ENCODE peak calls at places on chromosomes 2 and 18, in six cellular contexts. V is transverse colon, L is heart left ventricle, A is IMR-90, Y is lower lobe of right lung, D is adrenal gland. C is an unnamed sample. For H3K4me1, the result is how much of the 10 kb centered on the place peaks cover.

GRCh38 chr2:121104721-121105141 is 180.3 kb downstream of the TFCP2L1 start:
- DNase-seq in A (peak), Y (no peak), V (no peak), D (no peak), L (no peak), C (peak)

GRCh38 chr2:200212862-200213425 is 93.5 kb upstream of the SPATS2L start:
- DNase-seq in D (no peak), L (no peak), V (no peak), A (no peak), Y (no peak), C (no peak)

GRCh38 chr2:73698101-73698500 is 39.0 kb downstream of the TPRKB start:
- DNase-seq in V (no peak), D (no peak), Y (no peak), A (no peak), L (no peak), C (no peak)

GRCh38 chr2:23624378-23624777 is 239.4 kb downstream of the KLHL29 start:
- DNase-seq in L (no peak), Y (peak), D (no peak), A (no peak), V (no peak), C (peak)

GRCh38 chr18:26639149-26639548 is 90.8 kb upstream of the KCTD1 start:
- DNase-seq in L (no peak), V (no peak), Y (no peak), A (no peak), D (no peak), C (no peak)

GRCh38 chr2:85795331-85796045 is 41.7 kb downstream of the ATOH8 start:
- DNase-seq in V (peak), Y (no peak), L (peak), A (no peak), D (no peak), C (peak)

GRCh38 chr2:232013701-232014353 is 52.3 kb downstream of the DIS3L2 start:
- DNase-seq in Y (no peak), L (no peak), D (no peak), A (peak), V (no peak), C (no peak)

GRCh38 chr2:60516383-60516811 is 37.1 kb downstream of the BCL11A start:
- DNase-seq in V (no peak), Y (no peak), L (no peak), A (peak), D (peak), C (no peak)

GRCh38 chr2:216107760-216108159 is 1.4 kb upstream of the XRCC5 start:
- DNase-seq in D (peak), Y (no peak), L (no peak), A (no peak), V (no peak), C (no peak)

GRCh38 chr18:36697905-36698304 is 130.9 kb downstream of the TPGS2 start:
- DNase-seq in A (peak), V (no peak), D (no peak), L (no peak), Y (no peak), C (no peak)

GRCh38 chr2:30776831-30777652 is 30.2 kb downstream of the CAPN13 start:
- DNase-seq in D (no peak), A (no peak), V (peak), Y (no peak), L (no peak), C (no peak)

GRCh38 chr2:212842544-212843185 is 304.1 kb upstream of the ERBB4 start:
- DNase-seq in D (no peak), L (no peak), Y (no peak), V (no peak), A (peak), C (no peak)

GRCh38 chr18:69947361-69948106 is at the start of gene CD226:
- DNase-seq in D (no peak), V (peak), L (no peak), A (no peak), Y (no peak), C (no peak)

GRCh38 chr2:170391018-170391417 is 213.1 kb downstream of the MYO3B start:
- DNase-seq in A (no peak), V (no peak), Y (no peak), L (no peak), D (no peak), C (no peak)

GRCh38 chr18:9984025-9984424 is 70.2 kb downstream of the VAPA start:
- DNase-seq in A (no peak), V (no peak), Y (no peak), D (no peak), L (no peak), C (no peak)

GRCh38 chr2:104406273-104406726 is 447.6 kb upstream of the POU3F3 start:
- DNase-seq in D (no peak), V (no peak), L (no peak), A (no peak), Y (no peak), C (no peak)

GRCh38 chr18:13455960-13456471 is 237.5 kb downstream of the LDLRAD4 start:
- DNase-seq in L (peak), V (no peak), Y (no peak), A (no peak), D (peak), C (no peak)

GRCh38 chr18:59885579-59886163 is 14.1 kb upstream of the PMAIP1 start:
- DNase-seq in Y (no peak), D (no peak), A (peak), L (no peak), V (no peak), C (no peak)

GRCh38 chr2:217065695-217066405 is 206.0 kb upstream of the TNP1 start:
- DNase-seq in Y (no peak), A (peak), V (no peak), D (no peak), L (no peak), C (no peak)

GRCh38 chr2:176234216-176234615 is 35.0 kb upstream of the MTX2 start:
- DNase-seq in A (no peak), V (no peak), D (no peak), L (no peak), Y (no peak), C (no peak)

GRCh38 chr2:113910110-113910717 is 20.3 kb downstream of the ACTR3 start:
- DNase-seq in L (no peak), Y (no peak), D (peak), A (peak), V (no peak), C (no peak)

GRCh38 chr2:217835931-217836881 is 166.6 kb downstream of the TNS1 start:
- DNase-seq in L (peak), D (peak), V (peak), Y (peak), A (peak), C (peak)

GRCh38 chr2:162243305-162243693 is at the start of gene FAP:
- DNase-seq in D (no peak), L (peak), A (peak), Y (no peak), V (no peak), C (no peak)

GRCh38 chr2:96167407-96168013 is 22.3 kb upstream of the DUSP2 start:
- DNase-seq in V (no peak), Y (no peak), A (no peak), L (no peak), D (no peak), C (no peak)

GRCh38 chr2:69807821-69808540 is 21.5 kb upstream of the GMCL1 start:
- DNase-seq in A (no peak), V (no peak), L (no peak), Y (no peak), D (no peak), C (no peak)

GRCh38 chr18:28114472-28114871 is 62.5 kb downstream of the CDH2 start:
- DNase-seq in V (no peak), A (peak), D (no peak), Y (no peak), L (no peak), C (no peak)

GRCh38 chr2:167192833-167193232 is 304.6 kb downstream of the XIRP2 start:
- DNase-seq in A (peak), L (no peak), Y (no peak), V (no peak), D (no peak), C (no peak)

GRCh38 chr2:28509361-28509760 is 13.5 kb downstream of the PLB1 start:
- DNase-seq in D (no peak), L (no peak), A (no peak), Y (no peak), V (no peak), C (no peak)

GRCh38 chr2:38654495-38655381 is 11.2 kb upstream of the GALM start:
- DNase-seq in D (peak), V (no peak), A (no peak), Y (no peak), L (no peak), C (no peak)

GRCh38 chr2:203802277-203803045 is 65.1 kb upstream of the CTLA4 start:
- DNase-seq in L (no peak), D (no peak), A (peak), Y (no peak), V (no peak), C (no peak)

GRCh38 chr2:205148756-205149155 is 533.5 kb upstream of the NRP2 start:
- DNase-seq in L (no peak), Y (no peak), A (no peak), V (no peak), D (no peak), C (no peak)

GRCh38 chr2:96853321-96853720 is 4.5 kb downstream of the ANKRD39 start:
- DNase-seq in L (no peak), Y (no peak), A (no peak), V (no peak), D (no peak), C (peak)

DNA sequence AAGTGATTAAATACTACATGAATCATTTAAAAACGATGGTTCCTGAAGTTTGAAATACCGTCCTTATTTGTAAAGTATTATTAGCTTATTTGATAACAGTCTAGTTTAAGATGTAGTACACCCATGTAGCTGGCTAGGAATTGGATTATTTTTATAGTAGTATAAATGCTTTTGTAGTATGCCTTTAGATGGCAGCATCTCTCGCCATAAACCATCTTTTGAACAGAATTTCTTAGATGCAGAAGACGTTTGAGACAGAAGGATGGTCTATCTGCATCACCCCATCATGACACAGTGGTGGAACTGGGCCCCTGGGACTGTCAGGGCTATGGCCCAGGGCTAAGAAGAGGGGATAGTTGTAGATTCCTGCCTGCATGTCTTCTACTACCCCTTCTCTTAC is 152.7 kb downstream of the WDSUB1 start:
- DNase-seq in A (peak), Y (no peak), V (no peak), D (no peak), L (no peak), C (no peak)
- H3K4me1 ChIP-seq in A (under half), Y (half or more), V (half or more), D (under half), L (half or more), C (under half)

DNA sequence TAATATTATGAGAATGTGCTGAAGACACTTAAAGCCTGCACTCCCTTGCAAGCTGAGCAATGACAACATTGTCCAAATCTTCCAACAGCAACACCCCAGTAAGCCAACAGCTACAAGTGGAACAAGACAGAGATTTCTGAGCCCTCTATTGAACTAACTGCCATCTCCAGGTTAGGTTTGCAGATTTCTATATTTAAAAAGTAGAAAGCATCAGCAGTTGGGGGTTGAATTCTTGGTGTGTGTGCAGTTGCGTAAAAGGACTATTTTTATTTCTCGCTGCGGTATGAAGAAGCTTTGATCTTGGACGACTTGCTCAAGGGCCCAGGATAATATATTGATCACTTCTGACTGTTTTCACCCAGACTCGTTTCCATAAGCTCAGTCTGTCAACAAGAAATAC is 106.2 kb upstream of the ZFP36L2 start:
- DNase-seq in A (no peak), V (no peak), D (no peak), Y (no peak), L (no peak), C (no peak)
- H3K4me1 ChIP-seq in A (under half), V (half or more), D (under half), Y (under half), L (under half), C (under half)

DNA sequence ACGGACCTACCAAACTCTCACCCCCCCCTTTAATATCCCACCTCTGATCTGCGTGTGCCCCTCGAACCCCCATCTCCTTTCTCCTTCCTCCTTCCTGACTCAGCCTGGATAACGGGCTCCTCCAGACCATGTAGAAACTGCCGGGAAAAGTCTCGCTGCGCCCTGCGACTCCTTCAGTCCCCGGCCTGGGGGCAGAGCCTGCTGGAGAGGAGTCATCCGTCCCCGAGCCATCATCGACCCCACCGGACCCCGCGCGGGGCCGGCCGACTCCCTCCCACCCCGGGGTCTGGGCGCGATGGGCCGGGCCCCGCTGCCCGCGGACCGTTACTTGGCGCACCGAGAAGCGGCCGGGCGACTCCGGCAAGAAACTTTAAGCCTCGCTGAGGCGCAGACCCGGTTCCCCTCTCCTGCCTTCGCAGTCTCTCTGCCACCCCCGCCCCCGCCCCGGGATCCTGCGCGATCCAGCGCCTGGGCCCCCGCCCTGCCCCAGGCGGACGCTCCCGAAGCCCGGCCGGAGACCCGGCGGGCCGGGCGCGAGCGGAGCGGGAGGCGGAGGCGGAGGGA is 3.4 kb downstream of the ZEB2 start:
- DNase-seq in L (no peak), D (no peak), A (no peak), Y (peak), V (no peak), C (peak)
- H3K4me1 ChIP-seq in L (under half), D (under half), A (under half), Y (under half), V (under half), C (under half)

DNA sequence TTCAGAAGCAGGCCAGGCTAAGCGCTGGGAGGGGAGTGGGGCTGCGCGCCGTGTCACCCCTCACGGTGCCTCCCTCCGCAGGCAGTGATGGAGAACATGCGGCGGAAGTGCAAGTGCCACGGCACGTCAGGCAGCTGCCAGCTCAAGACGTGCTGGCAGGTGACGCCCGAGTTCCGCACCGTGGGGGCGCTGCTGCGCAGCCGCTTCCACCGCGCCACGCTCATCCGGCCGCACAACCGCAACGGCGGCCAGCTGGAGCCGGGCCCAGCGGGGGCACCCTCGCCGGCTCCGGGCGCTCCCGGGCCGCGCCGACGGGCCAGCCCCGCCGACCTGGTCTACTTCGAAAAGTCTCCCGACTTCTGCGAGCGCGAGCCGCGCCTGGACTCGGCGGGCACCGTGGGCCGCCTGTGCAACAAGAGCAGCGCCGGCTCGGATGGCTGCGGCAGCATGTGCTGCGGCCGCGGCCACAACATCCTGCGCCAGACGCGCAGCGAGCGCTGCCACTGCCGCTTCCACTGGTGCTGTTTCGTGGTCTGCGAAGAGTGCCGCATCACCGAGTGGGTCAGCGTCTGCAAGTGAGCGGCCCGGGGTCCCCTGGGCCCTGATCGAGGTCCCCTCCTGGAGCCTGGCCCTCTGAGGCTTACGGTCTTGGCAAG is 12.2 kb downstream of the WNT10A start:
- DNase-seq in V (peak), A (peak), D (peak), Y (peak), L (peak), C (peak)
- H3K4me1 ChIP-seq in V (under half), A (under half), D (under half), Y (under half), L (under half), C (under half)

DNA sequence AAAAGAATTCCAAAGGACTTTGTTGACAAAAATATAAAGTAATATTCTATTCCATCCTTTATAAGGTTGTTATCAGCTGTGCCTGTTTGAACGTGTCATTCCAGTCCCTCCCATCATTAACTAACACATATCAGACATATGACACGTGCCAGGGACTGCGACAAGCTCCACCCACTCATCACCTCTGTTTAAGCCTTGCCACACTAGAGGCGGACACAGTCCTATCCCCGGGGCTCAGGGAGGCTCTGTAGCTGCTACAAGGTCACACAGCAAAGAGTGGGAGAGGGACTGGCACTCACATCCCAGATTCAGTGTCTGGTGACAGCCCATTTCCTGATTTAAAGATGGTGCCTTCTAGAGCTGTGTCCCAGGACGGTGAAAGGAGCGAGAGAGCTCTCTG is 30.0 kb downstream of the TBC1D8 start:
- DNase-seq in L (no peak), Y (no peak), D (no peak), V (peak), A (no peak), C (no peak)
- H3K4me1 ChIP-seq in L (half or more), Y (half or more), D (under half), V (half or more), A (under half), C (under half)

DNA sequence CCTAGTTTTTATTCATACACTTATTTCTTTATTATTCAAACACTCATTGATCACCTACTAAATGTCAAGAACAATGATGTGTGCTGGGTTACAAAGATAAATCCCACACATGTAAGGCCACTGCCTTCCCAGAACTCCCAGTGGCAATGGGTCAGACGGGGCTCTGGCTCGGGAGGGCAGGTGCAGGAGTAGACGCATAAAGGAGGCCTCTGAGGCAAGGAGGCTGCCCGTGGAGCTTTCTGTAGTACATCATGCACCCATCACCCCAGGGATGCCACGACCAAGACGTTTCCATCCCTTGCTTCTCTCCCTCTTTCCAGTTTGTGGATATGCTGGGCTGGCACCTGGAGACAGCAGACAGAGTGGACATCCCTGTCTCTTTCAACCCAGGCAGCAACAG is 153.2 kb upstream of the TTC39C start:
- DNase-seq in D (no peak), V (no peak), A (no peak), Y (no peak), L (no peak), C (no peak)
- H3K4me1 ChIP-seq in D (under half), V (under half), A (under half), Y (under half), L (under half), C (under half)

GRCh38 chr2:173957517-173957916 is 7.7 kb downstream of the SP3 start:
- DNase-seq in A (peak), L (no peak), Y (no peak), V (no peak), D (no peak), C (no peak)

GRCh38 chr2:173956454-173956853 is 8.7 kb downstream of the SP3 start:
- DNase-seq in L (no peak), D (no peak), Y (no peak), V (no peak), A (no peak), C (no peak)

GRCh38 chr2:173958198-173958846 is 6.9 kb downstream of the SP3 start:
- DNase-seq in D (no peak), Y (no peak), L (no peak), V (no peak), A (no peak), C (no peak)

GRCh38 chr2:173955004-173955403 is 10.2 kb downstream of the SP3 start:
- DNase-seq in A (no peak), L (no peak), D (no peak), Y (no peak), V (no peak), C (no peak)

DNA sequence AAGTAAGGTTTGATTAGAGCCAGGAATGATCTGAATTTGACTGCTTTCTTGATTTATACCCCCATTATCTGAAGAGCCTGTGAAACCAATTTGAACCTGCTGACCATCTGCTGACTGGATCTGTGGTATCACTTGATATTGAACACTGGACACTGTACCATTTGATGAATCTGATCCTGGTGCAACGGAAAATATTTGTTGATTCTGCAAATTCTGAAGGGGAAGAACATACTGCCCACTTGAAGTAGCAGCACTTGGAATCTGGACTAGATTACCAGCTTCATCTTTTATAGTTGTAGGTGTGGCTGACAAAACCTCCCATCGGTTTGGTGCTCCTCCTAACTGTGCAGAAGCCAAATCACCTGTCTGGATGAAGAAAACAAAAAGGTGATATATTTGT is 9.3 kb downstream of the SP3 start:
- DNase-seq in L (no peak), A (no peak), Y (no peak), D (no peak), V (no peak), C (no peak)
- H3K4me1 ChIP-seq in L (under half), A (under half), Y (half or more), D (under half), V (half or more), C (under half)